ENCODE peak calls at places on chromosomes 11 and 22, in nine cellular contexts. Z, S, N, R, P, W, V, C and Q are unnamed samples.

GRCh38 chr22:17880468-17880867 is 106.2 kb upstream of the BID start:
- DNase-seq in P (no peak), W (no peak), C (no peak), V (no peak), Z (no peak), N (no peak), R (no peak), S (no peak), Q (no peak)

GRCh38 chr11:76638267-76639197 is 32.0 kb downstream of the LRRC32 start:
- DNase-seq in V (no peak), R (no peak), C (peak), W (no peak), N (no peak), P (no peak), S (no peak), Z (no peak), Q (no peak)

GRCh38 chr22:35480143-35480542 is 60.5 kb upstream of the RASD2 start:
- DNase-seq in C (no peak), S (no peak), W (no peak), V (peak), N (no peak), R (peak), P (no peak), Z (no peak), Q (peak)

GRCh38 chr11:67252831-67253239 is 13.4 kb upstream of the GRK2 start:
- DNase-seq in V (no peak), P (no peak), W (no peak), S (peak), R (peak), N (no peak), C (no peak), Z (peak), Q (no peak)

GRCh38 chr11:20367313-20367948 is 3.9 kb downstream of the HTATIP2 start:
- DNase-seq in C (peak), Z (peak), P (peak), V (no peak), R (peak), N (no peak), W (peak), S (peak), Q (no peak)

GRCh38 chr22:24486501-24486921 is 8.6 kb upstream of the UPB1 start:
- DNase-seq in C (no peak), N (no peak), Z (no peak), V (no peak), S (no peak), W (no peak), R (peak), P (no peak), Q (no peak)

GRCh38 chr11:70448983-70449567 is 50.7 kb downstream of the CTTN start:
- DNase-seq in P (no peak), S (no peak), N (no peak), V (no peak), C (no peak), W (peak), R (no peak), Z (no peak), Q (no peak)

GRCh38 chr11:35066783-35067476 is 72.0 kb upstream of the CD44 start:
- DNase-seq in Z (no peak), N (no peak), V (no peak), S (no peak), W (no peak), P (no peak), R (no peak), C (no peak), Q (no peak)

GRCh38 chr11:134725939-134726639 is 314.0 kb upstream of the B3GAT1 start:
- DNase-seq in R (no peak), W (peak), S (no peak), V (no peak), Z (no peak), N (no peak), C (no peak), P (no peak), Q (peak)

GRCh38 chr22:43706558-43707328 is 105.4 kb downstream of the EFCAB6 start:
- DNase-seq in N (no peak), C (no peak), S (no peak), V (no peak), W (no peak), P (no peak), R (no peak), Z (no peak), Q (no peak)

GRCh38 chr22:40834628-40835027 is 15.5 kb upstream of the SLC25A17 start:
- DNase-seq in C (no peak), Z (no peak), W (no peak), N (no peak), V (no peak), S (no peak), P (no peak), R (no peak), Q (no peak)

GRCh38 chr22:44710474-44711235 is 8.7 kb downstream of the PRR5 start:
- DNase-seq in V (no peak), C (no peak), P (no peak), S (no peak), W (no peak), Z (no peak), R (no peak), N (no peak), Q (peak)

GRCh38 chr22:49738566-49738965 is 89.1 kb downstream of the BRD1 start:
- DNase-seq in W (no peak), P (no peak), V (peak), R (no peak), S (no peak), Z (no peak), C (peak), N (no peak), Q (no peak)

GRCh38 chr11:47348859-47349258 is 3.6 kb downstream of the MYBPC3 start:
- DNase-seq in V (no peak), S (no peak), Z (peak), N (no peak), P (no peak), W (peak), C (no peak), R (peak), Q (no peak)

GRCh38 chr22:38741576-38741975 is 14.2 kb downstream of the SUN2 start:
- DNase-seq in R (no peak), S (no peak), Z (no peak), V (no peak), P (no peak), C (no peak), N (no peak), W (no peak), Q (no peak)

GRCh38 chr11:105862736-105863367 is 159.2 kb downstream of the MSANTD4 start:
- DNase-seq in V (no peak), C (no peak), Z (peak), R (peak), N (peak), W (peak), P (no peak), S (peak), Q (no peak)

GRCh38 chr11:79663012-79663411 is 222.2 kb upstream of the TENM4 start:
- DNase-seq in N (no peak), V (no peak), S (no peak), C (no peak), W (no peak), R (no peak), P (no peak), Z (no peak), Q (no peak)

GRCh38 chr11:11486002-11486401 is 133.0 kb upstream of the CSNK2A3 start:
- DNase-seq in N (no peak), V (no peak), P (no peak), Z (no peak), R (no peak), C (no peak), S (no peak), W (no peak), Q (no peak)

GRCh38 chr11:108112059-108112458 is 9.3 kb upstream of the ACAT1 start:
- DNase-seq in R (peak), P (no peak), Z (no peak), C (no peak), S (no peak), W (no peak), N (no peak), V (no peak), Q (no peak)

GRCh38 chr11:43034341-43034740 is 277.5 kb upstream of the API5 start:
- DNase-seq in N (no peak), V (no peak), P (no peak), S (no peak), C (no peak), W (no peak), Z (no peak), R (no peak), Q (no peak)

GRCh38 chr22:31229402-31230140 is 17.5 kb downstream of the LIMK2 start:
- DNase-seq in R (peak), P (no peak), C (peak), N (no peak), V (no peak), S (no peak), W (no peak), Z (no peak), Q (no peak)

GRCh38 chr11:83520849-83521248 is 234.7 kb upstream of the CCDC90B start:
- DNase-seq in S (no peak), V (no peak), C (no peak), P (no peak), N (no peak), R (no peak), W (no peak), Z (no peak), Q (no peak)

GRCh38 chr22:49162841-49163240 is 664.8 kb downstream of the BRD1 start:
- DNase-seq in P (no peak), N (no peak), S (no peak), W (no peak), R (no peak), C (no peak), Z (no peak), V (no peak), Q (peak)

GRCh38 chr11:97965849-97966646 is 1054.7 kb upstream of the CNTN5 start:
- DNase-seq in R (peak), P (no peak), N (no peak), S (no peak), C (no peak), W (no peak), V (no peak), Z (peak), Q (no peak)

GRCh38 chr22:41380993-41381328 is 781 bp upstream of the TEF start:
- DNase-seq in W (peak), S (no peak), R (peak), P (no peak), V (no peak), Z (peak), C (peak), N (no peak), Q (no peak)

GRCh38 chr11:47189100-47189834 is 3.0 kb upstream of the PACSIN3 start:
- DNase-seq in R (peak), P (no peak), Z (peak), S (no peak), W (no peak), N (no peak), C (no peak), V (no peak), Q (no peak)

GRCh38 chr11:117970400-117971024 is 15.7 kb upstream of the IL10RA start:
- DNase-seq in Z (no peak), P (no peak), S (no peak), V (no peak), N (no peak), R (no peak), C (no peak), W (no peak), Q (peak)

GRCh38 chr11:86740628-86741488 is 59.5 kb upstream of the PRSS23 start:
- DNase-seq in V (no peak), R (peak), C (peak), S (no peak), Z (peak), N (peak), P (no peak), W (peak), Q (no peak)

GRCh38 chr11:121070951-121071350 is 30.1 kb upstream of the TECTA start:
- DNase-seq in C (no peak), N (no peak), R (no peak), Z (no peak), P (no peak), W (no peak), S (no peak), V (no peak), Q (no peak)

GRCh38 chr11:26905368-26905767 is 88.5 kb upstream of the FIBIN start:
- DNase-seq in V (no peak), P (no peak), C (no peak), Z (peak), N (no peak), W (no peak), S (no peak), R (peak), Q (no peak)

GRCh38 chr11:112584674-112585073 is 324.0 kb upstream of the PLET1 start:
- DNase-seq in Z (no peak), N (no peak), V (no peak), P (no peak), W (no peak), C (no peak), R (no peak), S (no peak), Q (no peak)

GRCh38 chr11:75946531-75947530 is 131.8 kb downstream of the UVRAG start:
- DNase-seq in V (no peak), N (no peak), R (no peak), P (no peak), W (peak), Z (peak), C (no peak), S (peak), Q (no peak)

GRCh38 chr22:42915980-42916765 is 59.1 kb upstream of the ARFGAP3 start:
- DNase-seq in V (no peak), N (no peak), P (no peak), Z (no peak), W (no peak), S (no peak), R (no peak), C (no peak), Q (no peak)

GRCh38 chr22:32804036-32804435 is 2.5 kb downstream of the TIMP3 start:
- DNase-seq in W (no peak), C (no peak), P (no peak), S (no peak), N (no peak), R (peak), Z (no peak), V (no peak), Q (no peak)

GRCh38 chr11:13878077-13878476 is 84.4 kb upstream of the SPON1 start:
- DNase-seq in N (no peak), V (no peak), S (no peak), W (no peak), R (no peak), P (no peak), Z (no peak), C (no peak), Q (no peak)

GRCh38 chr22:23144926-23145906 is at the start of gene RAB36:
- DNase-seq in S (peak), R (peak), C (peak), P (peak), Z (peak), W (peak), V (peak), N (peak), Q (peak)

GRCh38 chr11:68160100-68160695 is 39.0 kb upstream of the CHKA start:
- DNase-seq in S (no peak), V (no peak), Z (no peak), N (no peak), C (no peak), R (no peak), W (no peak), P (no peak), Q (no peak)

GRCh38 chr11:3971756-3972404 is 116.4 kb downstream of the STIM1 start:
- DNase-seq in C (no peak), R (no peak), W (no peak), V (no peak), P (no peak), Z (no peak), N (no peak), S (no peak), Q (no peak)